ENCODE peak calls at places on chromosomes 12 and 14, in five cellular contexts. G is A673, U is heart left ventricle, H is heart right ventricle, R is tibial artery. W is an unnamed sample.

GRCh38 chr14:51395361-51395849 is 155.4 kb downstream of the TMX1 start:
- DNase-seq in G (no peak), U (peak; percentile 75), H (peak; percentile 44), R (no peak), W (no peak)

GRCh38 chr12:102444707-102445106 is 35.7 kb downstream of the IGF1 start:
- DNase-seq in G (no peak), U (no peak), H (no peak), R (no peak), W (no peak)

GRCh38 chr12:128969480-128970055 is 116.3 kb downstream of the GLT1D1 start:
- DNase-seq in G (peak; percentile 25), U (no peak), H (no peak), R (peak; percentile 46), W (no peak)

GRCh38 chr14:90388437-90388836 is 8.4 kb upstream of the CALM1 start:
- DNase-seq in G (peak; percentile 74), U (no peak), H (no peak), R (no peak), W (no peak)

GRCh38 chr14:83702619-83703018 is 1827.3 kb upstream of the FLRT2 start:
- DNase-seq in G (no peak), U (no peak), H (no peak), R (no peak), W (no peak)

GRCh38 chr12:81078469-81079196 is 754 bp downstream of the ACSS3 start:
- DNase-seq in G (peak; percentile 83), U (no peak), H (no peak), R (peak; percentile 52), W (no peak)

GRCh38 chr12:57010627-57011224 is 4.4 kb upstream of the ZBTB39 start:
- DNase-seq in G (no peak), U (no peak), H (no peak), R (no peak), W (no peak)

GRCh38 chr14:22664261-22664660 is 20.1 kb upstream of the OR6J1 start:
- DNase-seq in G (no peak), U (no peak), H (no peak), R (no peak), W (no peak)

GRCh38 chr12:10354502-10354901 is 35.3 kb downstream of the KLRK1 start:
- DNase-seq in G (no peak), U (no peak), H (no peak), R (no peak), W (no peak)

GRCh38 chr14:89588016-89588415 is 171.0 kb upstream of the FOXN3 start:
- DNase-seq in G (no peak), U (no peak), H (no peak), R (no peak), W (no peak)

GRCh38 chr14:23729720-23730387 is 93.7 kb downstream of the DHRS2 start:
- DNase-seq in G (no peak), U (no peak), H (no peak), R (no peak), W (no peak)

GRCh38 chr14:55583942-55584468 is 4.0 kb downstream of the KTN1 start:
- DNase-seq in G (no peak), U (no peak), H (no peak), R (no peak), W (no peak)

GRCh38 chr12:2092354-2092753 is 39.6 kb downstream of the CACNA1C start:
- DNase-seq in G (no peak), U (no peak), H (no peak), R (no peak), W (no peak)

GRCh38 chr12:80490329-80490728 is 46.3 kb downstream of the PTPRQ start:
- DNase-seq in G (no peak), U (no peak), H (no peak), R (no peak), W (no peak)

GRCh38 chr14:85221832-85222231 is 308.1 kb upstream of the FLRT2 start:
- DNase-seq in G (no peak), U (no peak), H (no peak), R (no peak), W (no peak)

GRCh38 chr12:47458273-47458672 is 247.6 kb downstream of the RPAP3 start:
- DNase-seq in G (no peak), U (no peak), H (no peak), R (no peak), W (no peak)

GRCh38 chr14:73237219-73237785 is at the start of gene PAPLN:
- DNase-seq in G (no peak), U (no peak), H (no peak), R (no peak), W (no peak)

GRCh38 chr12:2801044-2801783 is 6.4 kb downstream of the FKBP4 start:
- DNase-seq in G (no peak), U (no peak), H (peak; percentile 34), R (peak; percentile 62), W (no peak)

GRCh38 chr12:42421844-42422779 is 96.1 kb downstream of the PPHLN1 start:
- DNase-seq in G (no peak), U (no peak), H (no peak), R (no peak), W (no peak)

GRCh38 chr12:76883151-76883550 is 4.3 kb upstream of the CSRP2 start:
- DNase-seq in G (no peak), U (no peak), H (no peak), R (no peak), W (no peak)

GRCh38 chr14:100339757-100340453 is 16.8 kb downstream of the SLC25A47 start:
- DNase-seq in G (no peak), U (no peak), H (no peak), R (peak; percentile 41), W (peak; percentile 42)

GRCh38 chr12:28443337-28443736 is 253.1 kb downstream of the CCDC91 start:
- DNase-seq in G (no peak), U (no peak), H (no peak), R (no peak), W (no peak)

GRCh38 chr12:57759360-57759980 is 4.6 kb downstream of the MARCHF9 start:
- DNase-seq in G (no peak), U (no peak), H (no peak), R (no peak), W (no peak)

GRCh38 chr12:23303220-23303619 is 646.2 kb downstream of the SOX5 start:
- DNase-seq in G (no peak), U (no peak), H (no peak), R (no peak), W (no peak)

GRCh38 chr14:64673748-64674147 is 30.5 kb upstream of the PLEKHG3 start:
- DNase-seq in G (no peak), U (no peak), H (no peak), R (no peak), W (no peak)

GRCh38 chr12:45988259-45988658 is 2.1 kb downstream of the SCAF11 start:
- DNase-seq in G (no peak), U (no peak), H (no peak), R (no peak), W (no peak)

GRCh38 chr12:112196476-112196875 is 71.1 kb downstream of the TRAFD1 start:
- DNase-seq in G (no peak), U (no peak), H (no peak), R (no peak), W (no peak)

GRCh38 chr12:6154730-6155459 is 30.4 kb upstream of the VWF start:
- DNase-seq in G (no peak), U (peak; percentile 89), H (peak; percentile 83), R (peak; percentile 73), W (peak; percentile 67)

GRCh38 chr14:67187210-67187609 is 2.0 kb upstream of the GARIN2 start:
- DNase-seq in G (peak; percentile 60), U (no peak), H (no peak), R (no peak), W (no peak)

GRCh38 chr12:125079943-125080645 is 14.9 kb downstream of the AACS start:
- DNase-seq in G (peak; percentile 81), U (no peak), H (no peak), R (peak; percentile 77), W (peak; percentile 77)

GRCh38 chr14:91890291-91890749 is 23.0 kb upstream of the TC2N start:
- DNase-seq in G (no peak), U (no peak), H (no peak), R (no peak), W (no peak)

GRCh38 chr12:88658009-88658408 is 77.7 kb upstream of the KITLG start:
- DNase-seq in G (no peak), U (no peak), H (no peak), R (no peak), W (no peak)

GRCh38 chr12:15563683-15564082 is 225.5 kb downstream of the EPS8 start:
- DNase-seq in G (no peak), U (no peak), H (no peak), R (no peak), W (no peak)

GRCh38 chr12:128819293-128820144 is 4.2 kb downstream of the SLC15A4 start:
- DNase-seq in G (no peak), U (no peak), H (no peak), R (no peak), W (no peak)

GRCh38 chr14:91383439-91383838 is 34.2 kb downstream of the CCDC88C start:
- DNase-seq in G (no peak), U (no peak), H (no peak), R (no peak), W (no peak)

GRCh38 chr12:108048686-108049085 is 80.4 kb upstream of the WSCD2 start:
- DNase-seq in G (no peak), U (no peak), H (no peak), R (no peak), W (no peak)
- H3K27me3 ChIP-seq in G (peaks cover 19% of the 10 kb centered on the region), U (peaks cover 8% of the 10 kb centered on the region), H (no peaks in the 10 kb centered on the region), R (no peaks in the 10 kb centered on the region), W (no peaks in the 10 kb centered on the region)

GRCh38 chr12:64569923-64570595 is 40.2 kb upstream of the RASSF3 start:
- DNase-seq in G (no peak), U (no peak), H (no peak), R (no peak), W (no peak)
- TF ChIP-seq CTCF in G (no peak), U (no peak), H (no peak), R (no peak), W (no peak)

DNA sequence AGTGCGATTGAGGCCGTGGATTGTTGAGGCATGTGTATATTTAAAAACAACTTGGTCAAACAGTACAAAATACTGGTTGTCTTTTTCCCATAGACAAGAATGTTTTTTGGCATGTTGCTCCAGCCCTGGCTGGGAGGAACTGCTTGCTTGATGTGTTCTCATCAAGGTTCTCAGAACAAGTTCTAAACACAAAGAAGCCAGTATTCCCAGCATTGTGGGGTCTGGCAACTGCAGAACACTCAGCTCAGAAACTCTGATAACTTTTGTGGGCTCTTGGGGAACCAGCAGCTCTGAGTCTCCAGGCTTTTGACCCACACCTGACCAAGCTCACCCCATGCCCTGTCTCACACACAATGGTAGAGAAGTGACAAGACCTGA is 27.1 kb upstream of the DICER1 start:
- DNase-seq in G (no peak), U (no peak), H (no peak), R (no peak), W (no peak)
- H3K27me3 ChIP-seq in G (no peaks in the 10 kb centered on the region), U (no peaks in the 10 kb centered on the region), H (no peaks in the 10 kb centered on the region), R (no peaks in the 10 kb centered on the region), W (no peaks in the 10 kb centered on the region)

DNA sequence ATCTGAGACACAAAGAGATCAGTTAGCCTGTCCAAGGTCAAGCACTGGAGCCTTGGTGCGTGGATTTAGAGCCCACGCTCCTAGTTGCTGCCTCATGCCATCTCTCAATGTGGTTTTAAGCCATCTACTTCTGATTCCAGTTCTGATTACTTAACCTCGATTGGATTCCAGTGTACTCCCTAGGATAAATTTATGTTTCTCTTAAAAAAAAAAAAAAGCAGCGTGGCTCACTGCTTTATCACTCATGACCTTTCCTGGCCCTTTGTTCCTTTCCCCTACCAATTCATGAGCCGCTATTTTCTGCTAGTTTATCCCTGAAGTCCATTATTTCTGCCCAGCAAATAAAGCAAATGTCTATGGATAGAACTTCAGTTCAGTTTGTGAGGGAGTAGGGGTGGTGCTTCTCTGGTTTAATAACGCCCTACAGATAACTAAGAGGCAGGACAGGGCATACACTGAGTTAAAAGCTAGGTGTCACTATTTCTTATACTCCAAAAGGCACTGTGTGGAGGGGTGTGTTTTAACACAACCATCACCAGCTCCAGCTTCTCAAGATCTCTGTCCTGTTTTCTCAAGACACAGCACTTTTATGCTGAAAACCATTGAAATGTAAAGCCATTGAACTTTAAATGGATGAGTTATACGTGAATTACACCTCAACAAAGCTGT is 9.8 kb upstream of the PARP11 start:
- DNase-seq in G (peak; percentile 21), U (no peak), H (no peak), R (no peak), W (no peak)
- TF ChIP-seq CTCF in G (peak; percentile 43), U (no peak), H (peak; percentile 32), R (no peak), W (no peak)